ENCODE peak calls at places on chromosomes 3 and 15, in eight cellular contexts. One of them, this sample, is unnamed.

GRCh38 chr15:98787936-98788757 is 139.8 kb downstream of the IGF1R start:
- DNase-seq in body of pancreas: no peak
- DNase-seq in IMR-90: peak; percentile 38
- DNase-seq in NB4: peak; percentile 85
- DNase-seq in heart right ventricle: no peak
- DNase-seq in dorsolateral prefrontal cortex: no peak
- DNase-seq in uterus: no peak
- DNase-seq in thyroid gland: no peak
- DNase-seq in this sample: no peak

GRCh38 chr15:69509131-69509530 is 56.5 kb downstream of the RPLP1 start:
- DNase-seq in body of pancreas: no peak
- DNase-seq in IMR-90: peak; percentile 18
- DNase-seq in NB4: no peak
- DNase-seq in heart right ventricle: no peak
- DNase-seq in dorsolateral prefrontal cortex: no peak
- DNase-seq in uterus: no peak
- DNase-seq in thyroid gland: no peak
- DNase-seq in this sample: no peak

GRCh38 chr3:196274585-196274984 is 12.9 kb downstream of the PCYT1A start:
- DNase-seq in body of pancreas: no peak
- DNase-seq in IMR-90: peak; percentile 19
- DNase-seq in NB4: no peak
- DNase-seq in heart right ventricle: no peak
- DNase-seq in dorsolateral prefrontal cortex: no peak
- DNase-seq in uterus: no peak
- DNase-seq in thyroid gland: no peak
- DNase-seq in this sample: no peak

GRCh38 chr3:188439080-188439479 is 285.1 kb downstream of the LPP start:
- DNase-seq in body of pancreas: no peak
- DNase-seq in IMR-90: no peak
- DNase-seq in NB4: peak; percentile 84
- DNase-seq in heart right ventricle: peak; percentile 23
- DNase-seq in dorsolateral prefrontal cortex: no peak
- DNase-seq in uterus: no peak
- DNase-seq in thyroid gland: no peak
- DNase-seq in this sample: no peak

GRCh38 chr15:66946578-66947164 is 118.7 kb upstream of the SMAD3 start:
- DNase-seq in body of pancreas: peak; percentile 79
- DNase-seq in IMR-90: peak; percentile 70
- DNase-seq in NB4: peak; percentile 78
- DNase-seq in heart right ventricle: peak; percentile 60
- DNase-seq in dorsolateral prefrontal cortex: peak; percentile 37
- DNase-seq in uterus: peak; percentile 74
- DNase-seq in thyroid gland: peak; percentile 62
- DNase-seq in this sample: peak; percentile 68

GRCh38 chr3:43307226-43307625 is 20.9 kb downstream of the SNRK start:
- DNase-seq in body of pancreas: no peak
- DNase-seq in IMR-90: peak; percentile 11
- DNase-seq in NB4: no peak
- DNase-seq in heart right ventricle: no peak
- DNase-seq in dorsolateral prefrontal cortex: no peak
- DNase-seq in uterus: no peak
- DNase-seq in thyroid gland: no peak
- DNase-seq in this sample: no peak

GRCh38 chr3:104810896-104811295 is 555.8 kb upstream of the ALCAM start:
- DNase-seq in body of pancreas: peak; percentile 68
- DNase-seq in IMR-90: no peak
- DNase-seq in NB4: no peak
- DNase-seq in heart right ventricle: no peak
- DNase-seq in dorsolateral prefrontal cortex: no peak
- DNase-seq in uterus: no peak
- DNase-seq in thyroid gland: no peak
- DNase-seq in this sample: no peak

GRCh38 chr3:120224249-120224648 is 60.8 kb downstream of the GPR156 start:
- DNase-seq in body of pancreas: no peak
- DNase-seq in IMR-90: no peak
- DNase-seq in NB4: no peak
- DNase-seq in heart right ventricle: no peak
- DNase-seq in dorsolateral prefrontal cortex: no peak
- DNase-seq in uterus: no peak
- DNase-seq in thyroid gland: no peak
- DNase-seq in this sample: no peak

GRCh38 chr3:148848410-148848809 is 16.7 kb upstream of the CPA3 start:
- DNase-seq in body of pancreas: no peak
- DNase-seq in IMR-90: no peak
- DNase-seq in NB4: no peak
- DNase-seq in heart right ventricle: no peak
- DNase-seq in dorsolateral prefrontal cortex: no peak
- DNase-seq in uterus: no peak
- DNase-seq in thyroid gland: no peak
- DNase-seq in this sample: no peak

GRCh38 chr15:75727851-75728715 is 15.4 kb upstream of the CSPG4 start:
- DNase-seq in body of pancreas: peak; percentile 80
- DNase-seq in IMR-90: no peak
- DNase-seq in NB4: peak; percentile 76
- DNase-seq in heart right ventricle: peak; percentile 51
- DNase-seq in dorsolateral prefrontal cortex: peak; percentile 52
- DNase-seq in uterus: peak; percentile 61
- DNase-seq in thyroid gland: peak; percentile 55
- DNase-seq in this sample: peak; percentile 43

GRCh38 chr3:12938258-12938711 is 96.9 kb upstream of the RPL32 start:
- DNase-seq in body of pancreas: no peak
- DNase-seq in IMR-90: peak; percentile 57
- DNase-seq in NB4: no peak
- DNase-seq in heart right ventricle: peak; percentile 82
- DNase-seq in dorsolateral prefrontal cortex: no peak
- DNase-seq in uterus: peak; percentile 38
- DNase-seq in thyroid gland: no peak
- DNase-seq in this sample: no peak

GRCh38 chr3:50088725-50089602 is at the start of gene RBM5:
- DNase-seq in body of pancreas: peak; percentile 93
- DNase-seq in IMR-90: peak; percentile 91
- DNase-seq in NB4: peak; percentile 94
- DNase-seq in heart right ventricle: peak; percentile 94
- DNase-seq in dorsolateral prefrontal cortex: peak; percentile 95
- DNase-seq in uterus: peak; percentile 90
- DNase-seq in thyroid gland: peak; percentile 94
- DNase-seq in this sample: peak; percentile 85

GRCh38 chr3:50090985-50091384 is 2.3 kb downstream of the RBM5 start:
- DNase-seq in body of pancreas: no peak
- DNase-seq in IMR-90: no peak
- DNase-seq in NB4: no peak
- DNase-seq in heart right ventricle: no peak
- DNase-seq in dorsolateral prefrontal cortex: no peak
- DNase-seq in uterus: no peak
- DNase-seq in thyroid gland: no peak
- DNase-seq in this sample: no peak

GRCh38 chr3:50095352-50095998 is 6.8 kb downstream of the RBM5 start:
- DNase-seq in body of pancreas: no peak
- DNase-seq in IMR-90: peak; percentile 46
- DNase-seq in NB4: no peak
- DNase-seq in heart right ventricle: no peak
- DNase-seq in dorsolateral prefrontal cortex: no peak
- DNase-seq in uterus: no peak
- DNase-seq in thyroid gland: no peak
- DNase-seq in this sample: no peak

DNA sequence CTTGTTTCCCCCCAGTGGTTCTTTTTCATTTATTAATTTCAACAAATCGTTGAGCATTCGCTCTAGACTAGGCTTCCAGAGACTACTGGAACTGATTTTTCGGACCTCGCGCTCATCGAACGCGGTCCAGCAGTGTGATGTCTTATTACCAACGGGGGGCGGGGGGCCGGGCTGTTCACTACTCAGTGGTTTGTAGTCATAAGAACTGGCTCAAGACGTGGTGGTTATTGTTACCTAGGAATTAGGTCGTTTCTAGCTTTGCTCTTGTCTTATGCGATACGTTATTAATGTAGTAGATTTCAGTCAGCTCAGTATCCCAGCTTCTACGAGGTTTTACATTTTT is 855 bp downstream of the RBM5 start:
- DNase-seq in body of pancreas: peak; percentile 35
- DNase-seq in IMR-90: peak; percentile 21
- DNase-seq in NB4: peak; percentile 37
- DNase-seq in heart right ventricle: no peak
- DNase-seq in dorsolateral prefrontal cortex: no peak
- DNase-seq in uterus: no peak
- DNase-seq in thyroid gland: peak; percentile 53
- DNase-seq in this sample: no peak
- TF ChIP-seq CTCF in body of pancreas: no peak
- TF ChIP-seq CTCF in IMR-90: no peak
- TF ChIP-seq CTCF in NB4: no peak
- TF ChIP-seq CTCF in heart right ventricle: no peak
- TF ChIP-seq CTCF in dorsolateral prefrontal cortex: no peak
- TF ChIP-seq CTCF in uterus: no peak
- TF ChIP-seq CTCF in thyroid gland: no peak
- TF ChIP-seq CTCF in this sample: no peak

GRCh38 chr3:72323794-72324193 is 524.5 kb downstream of the SHQ1 start:
- DNase-seq in body of pancreas: no peak
- DNase-seq in IMR-90: no peak
- DNase-seq in NB4: no peak
- DNase-seq in heart right ventricle: no peak
- DNase-seq in dorsolateral prefrontal cortex: no peak
- DNase-seq in uterus: no peak
- DNase-seq in thyroid gland: peak; percentile 22
- DNase-seq in this sample: no peak

GRCh38 chr3:72324253-72324811 is 523.9 kb downstream of the SHQ1 start:
- DNase-seq in body of pancreas: no peak
- DNase-seq in IMR-90: no peak
- DNase-seq in NB4: no peak
- DNase-seq in heart right ventricle: no peak
- DNase-seq in dorsolateral prefrontal cortex: no peak
- DNase-seq in uterus: no peak
- DNase-seq in thyroid gland: no peak
- DNase-seq in this sample: no peak

GRCh38 chr3:72329354-72329753 is 518.9 kb downstream of the SHQ1 start:
- DNase-seq in body of pancreas: peak; percentile 65
- DNase-seq in IMR-90: no peak
- DNase-seq in NB4: no peak
- DNase-seq in heart right ventricle: peak; percentile 47
- DNase-seq in dorsolateral prefrontal cortex: peak; percentile 74
- DNase-seq in uterus: peak; percentile 56
- DNase-seq in thyroid gland: peak; percentile 23
- DNase-seq in this sample: no peak

GRCh38 chr3:72328755-72329154 is 519.5 kb downstream of the SHQ1 start:
- DNase-seq in body of pancreas: no peak
- DNase-seq in IMR-90: no peak
- DNase-seq in NB4: no peak
- DNase-seq in heart right ventricle: no peak
- DNase-seq in dorsolateral prefrontal cortex: no peak
- DNase-seq in uterus: no peak
- DNase-seq in thyroid gland: no peak
- DNase-seq in this sample: no peak

DNA sequence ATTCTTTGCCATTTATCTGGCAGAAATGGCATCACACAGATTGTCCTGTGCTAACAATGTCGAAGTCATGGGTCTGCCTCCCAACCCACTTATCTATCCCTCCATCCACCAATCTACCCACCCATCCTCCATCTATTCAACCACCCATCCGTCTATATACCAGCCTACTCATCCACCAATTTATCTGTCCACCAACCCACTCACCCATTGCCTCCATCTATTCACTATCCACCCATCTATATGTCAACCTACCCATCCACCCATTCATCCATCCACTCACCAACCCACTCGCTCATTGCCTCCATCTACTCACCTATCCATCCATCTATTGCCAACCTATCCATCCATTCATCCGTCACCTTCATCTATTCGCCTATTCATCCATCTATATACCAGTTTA is 521.2 kb downstream of the SHQ1 start:
- DNase-seq in body of pancreas: no peak
- DNase-seq in IMR-90: no peak
- DNase-seq in NB4: no peak
- DNase-seq in heart right ventricle: no peak
- DNase-seq in dorsolateral prefrontal cortex: no peak
- DNase-seq in uterus: no peak
- DNase-seq in thyroid gland: no peak
- DNase-seq in this sample: no peak
- TF ChIP-seq CTCF in body of pancreas: no peak
- TF ChIP-seq CTCF in IMR-90: no peak
- TF ChIP-seq CTCF in NB4: no peak
- TF ChIP-seq CTCF in heart right ventricle: no peak
- TF ChIP-seq CTCF in dorsolateral prefrontal cortex: no peak
- TF ChIP-seq CTCF in uterus: no peak
- TF ChIP-seq CTCF in thyroid gland: no peak
- TF ChIP-seq CTCF in this sample: no peak

DNA sequence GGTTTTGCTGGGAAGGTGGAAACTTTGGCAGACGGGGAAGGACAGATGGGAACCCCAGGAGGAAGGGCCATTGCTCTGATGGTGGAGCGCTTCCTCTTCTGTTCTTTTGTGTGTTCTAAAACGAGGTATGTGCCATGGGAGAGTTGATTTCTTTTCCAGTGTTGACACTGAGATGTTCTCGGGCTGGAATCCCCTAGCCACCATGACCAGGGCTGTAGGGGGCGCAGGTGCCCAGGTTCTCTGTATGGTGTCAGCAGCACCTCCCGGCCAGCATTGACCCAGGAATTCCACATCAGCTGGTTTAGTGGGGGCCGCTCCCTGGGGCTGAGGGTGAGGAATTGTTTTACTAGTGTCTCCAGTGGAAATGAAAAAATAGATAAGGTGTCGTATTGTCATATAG is 34.3 kb upstream of the ACAD9 start:
- DNase-seq in body of pancreas: no peak
- DNase-seq in IMR-90: no peak
- DNase-seq in NB4: peak; percentile 68
- DNase-seq in heart right ventricle: no peak
- DNase-seq in dorsolateral prefrontal cortex: no peak
- DNase-seq in uterus: no peak
- DNase-seq in thyroid gland: no peak
- DNase-seq in this sample: no peak
- TF ChIP-seq CTCF in body of pancreas: no peak
- TF ChIP-seq CTCF in IMR-90: no peak
- TF ChIP-seq CTCF in NB4: peak; percentile 43
- TF ChIP-seq CTCF in heart right ventricle: no peak
- TF ChIP-seq CTCF in dorsolateral prefrontal cortex: peak; percentile 2
- TF ChIP-seq CTCF in uterus: peak; percentile 10
- TF ChIP-seq CTCF in thyroid gland: no peak
- TF ChIP-seq CTCF in this sample: peak; percentile 23

GRCh38 chr3:42226470-42227425 is 39.2 kb downstream of the CCK start:
- DNase-seq in body of pancreas: no peak
- DNase-seq in IMR-90: no peak
- DNase-seq in NB4: peak; percentile 26
- DNase-seq in heart right ventricle: no peak
- DNase-seq in dorsolateral prefrontal cortex: no peak
- DNase-seq in uterus: no peak
- DNase-seq in thyroid gland: no peak
- DNase-seq in this sample: no peak

GRCh38 chr3:42230860-42231259 is 35.1 kb downstream of the CCK start:
- DNase-seq in body of pancreas: no peak
- DNase-seq in IMR-90: no peak
- DNase-seq in NB4: no peak
- DNase-seq in heart right ventricle: no peak
- DNase-seq in dorsolateral prefrontal cortex: no peak
- DNase-seq in uterus: no peak
- DNase-seq in thyroid gland: no peak
- DNase-seq in this sample: no peak

GRCh38 chr3:42229942-42230688 is 35.9 kb downstream of the CCK start:
- DNase-seq in body of pancreas: no peak
- DNase-seq in IMR-90: peak; percentile 58
- DNase-seq in NB4: peak; percentile 44
- DNase-seq in heart right ventricle: no peak
- DNase-seq in dorsolateral prefrontal cortex: no peak
- DNase-seq in uterus: no peak
- DNase-seq in thyroid gland: no peak
- DNase-seq in this sample: no peak

GRCh38 chr3:42229266-42229941 is 36.6 kb downstream of the CCK start:
- DNase-seq in body of pancreas: no peak
- DNase-seq in IMR-90: no peak
- DNase-seq in NB4: no peak
- DNase-seq in heart right ventricle: no peak
- DNase-seq in dorsolateral prefrontal cortex: no peak
- DNase-seq in uterus: no peak
- DNase-seq in thyroid gland: no peak
- DNase-seq in this sample: no peak

GRCh38 chr3:42228796-42229195 is 37.2 kb downstream of the CCK start:
- DNase-seq in body of pancreas: no peak
- DNase-seq in IMR-90: peak; percentile 16
- DNase-seq in NB4: peak; percentile 26
- DNase-seq in heart right ventricle: no peak
- DNase-seq in dorsolateral prefrontal cortex: no peak
- DNase-seq in uterus: no peak
- DNase-seq in thyroid gland: no peak
- DNase-seq in this sample: no peak
- TF ChIP-seq CTCF in body of pancreas: no peak
- TF ChIP-seq CTCF in IMR-90: peak; percentile 34
- TF ChIP-seq CTCF in NB4: peak; percentile 10
- TF ChIP-seq CTCF in heart right ventricle: no peak
- TF ChIP-seq CTCF in dorsolateral prefrontal cortex: peak; percentile 11
- TF ChIP-seq CTCF in uterus: no peak
- TF ChIP-seq CTCF in thyroid gland: no peak
- TF ChIP-seq CTCF in this sample: peak; percentile 50